ENCODE peak calls at places on chromosomes 5 and 9, in ten cellular contexts. One of them, this sample, is unnamed.

GRCh38 chr5:61301820-61302563 is 30.1 kb upstream of the ZSWIM6 start:
- DNase-seq in GM18507: no peak
- DNase-seq in RWPE1: peak
- DNase-seq in spleen: no peak
- DNase-seq in LoVo: peak
- DNase-seq in AG08396: peak
- DNase-seq in KG1: no peak
- DNase-seq in posterior vena cava: peak
- DNase-seq in lower lobe of right lung: peak
- DNase-seq in iris pigment epithelial cell: peak
- DNase-seq in this sample: no peak

GRCh38 chr9:14769235-14769580 is 46.7 kb upstream of the CER1 start:
- DNase-seq in GM18507: no peak
- DNase-seq in RWPE1: peak
- DNase-seq in spleen: no peak
- DNase-seq in LoVo: no peak
- DNase-seq in AG08396: no peak
- DNase-seq in KG1: no peak
- DNase-seq in posterior vena cava: no peak
- DNase-seq in lower lobe of right lung: no peak
- DNase-seq in iris pigment epithelial cell: peak
- DNase-seq in this sample: no peak

GRCh38 chr5:68021958-68022357 is 193.6 kb upstream of the PIK3R1 start:
- DNase-seq in GM18507: no peak
- DNase-seq in RWPE1: no peak
- DNase-seq in spleen: no peak
- DNase-seq in LoVo: no peak
- DNase-seq in AG08396: no peak
- DNase-seq in KG1: no peak
- DNase-seq in posterior vena cava: no peak
- DNase-seq in lower lobe of right lung: no peak
- DNase-seq in iris pigment epithelial cell: no peak
- DNase-seq in this sample: no peak

GRCh38 chr9:89138463-89139390 is 39.9 kb downstream of the SHC3 start:
- DNase-seq in GM18507: no peak
- DNase-seq in RWPE1: no peak
- DNase-seq in spleen: no peak
- DNase-seq in LoVo: no peak
- DNase-seq in AG08396: no peak
- DNase-seq in KG1: no peak
- DNase-seq in posterior vena cava: no peak
- DNase-seq in lower lobe of right lung: no peak
- DNase-seq in iris pigment epithelial cell: peak
- DNase-seq in this sample: no peak

GRCh38 chr5:36619012-36619635 is 12.7 kb downstream of the SLC1A3 start:
- DNase-seq in GM18507: no peak
- DNase-seq in RWPE1: no peak
- DNase-seq in spleen: no peak
- DNase-seq in LoVo: no peak
- DNase-seq in AG08396: no peak
- DNase-seq in KG1: no peak
- DNase-seq in posterior vena cava: no peak
- DNase-seq in lower lobe of right lung: no peak
- DNase-seq in iris pigment epithelial cell: no peak
- DNase-seq in this sample: no peak

GRCh38 chr5:179307006-179307800 is 38.1 kb downstream of the ADAMTS2 start:
- DNase-seq in GM18507: no peak
- DNase-seq in RWPE1: no peak
- DNase-seq in spleen: peak
- DNase-seq in LoVo: no peak
- DNase-seq in AG08396: no peak
- DNase-seq in KG1: no peak
- DNase-seq in posterior vena cava: peak
- DNase-seq in lower lobe of right lung: peak
- DNase-seq in iris pigment epithelial cell: no peak
- DNase-seq in this sample: peak

GRCh38 chr5:176816043-176816745 is 5.8 kb downstream of the UNC5A start:
- DNase-seq in GM18507: no peak
- DNase-seq in RWPE1: no peak
- DNase-seq in spleen: no peak
- DNase-seq in LoVo: no peak
- DNase-seq in AG08396: no peak
- DNase-seq in KG1: no peak
- DNase-seq in posterior vena cava: peak
- DNase-seq in lower lobe of right lung: no peak
- DNase-seq in iris pigment epithelial cell: no peak
- DNase-seq in this sample: no peak

GRCh38 chr9:116589392-116590354 is 97.4 kb upstream of the TRIM32 start:
- DNase-seq in GM18507: peak
- DNase-seq in RWPE1: no peak
- DNase-seq in spleen: no peak
- DNase-seq in LoVo: no peak
- DNase-seq in AG08396: peak
- DNase-seq in KG1: no peak
- DNase-seq in posterior vena cava: no peak
- DNase-seq in lower lobe of right lung: no peak
- DNase-seq in iris pigment epithelial cell: peak
- DNase-seq in this sample: no peak

GRCh38 chr5:141997358-141998006 is 15.3 kb downstream of the GNPDA1 start:
- DNase-seq in GM18507: no peak
- DNase-seq in RWPE1: no peak
- DNase-seq in spleen: no peak
- DNase-seq in LoVo: no peak
- DNase-seq in AG08396: no peak
- DNase-seq in KG1: no peak
- DNase-seq in posterior vena cava: no peak
- DNase-seq in lower lobe of right lung: no peak
- DNase-seq in iris pigment epithelial cell: no peak
- DNase-seq in this sample: no peak

GRCh38 chr5:56259002-56259511 is 25.9 kb upstream of the ANKRD55 start:
- DNase-seq in GM18507: no peak
- DNase-seq in RWPE1: peak
- DNase-seq in spleen: no peak
- DNase-seq in LoVo: no peak
- DNase-seq in AG08396: peak
- DNase-seq in KG1: no peak
- DNase-seq in posterior vena cava: no peak
- DNase-seq in lower lobe of right lung: no peak
- DNase-seq in iris pigment epithelial cell: peak
- DNase-seq in this sample: no peak

GRCh38 chr9:83520292-83520691 is 17.9 kb downstream of the FRMD3 start:
- DNase-seq in GM18507: no peak
- DNase-seq in RWPE1: no peak
- DNase-seq in spleen: no peak
- DNase-seq in LoVo: no peak
- DNase-seq in AG08396: no peak
- DNase-seq in KG1: no peak
- DNase-seq in posterior vena cava: no peak
- DNase-seq in lower lobe of right lung: no peak
- DNase-seq in iris pigment epithelial cell: no peak
- DNase-seq in this sample: no peak

GRCh38 chr9:4740373-4740622 is 704 bp downstream of the AK3 start:
- DNase-seq in GM18507: no peak
- DNase-seq in RWPE1: no peak
- DNase-seq in spleen: no peak
- DNase-seq in LoVo: peak
- DNase-seq in AG08396: no peak
- DNase-seq in KG1: no peak
- DNase-seq in posterior vena cava: no peak
- DNase-seq in lower lobe of right lung: no peak
- DNase-seq in iris pigment epithelial cell: peak
- DNase-seq in this sample: no peak

GRCh38 chr5:76867827-76868693 is 18.2 kb downstream of the S100Z start:
- DNase-seq in GM18507: peak
- DNase-seq in RWPE1: peak
- DNase-seq in spleen: no peak
- DNase-seq in LoVo: peak
- DNase-seq in AG08396: peak
- DNase-seq in KG1: no peak
- DNase-seq in posterior vena cava: no peak
- DNase-seq in lower lobe of right lung: no peak
- DNase-seq in iris pigment epithelial cell: peak
- DNase-seq in this sample: peak

GRCh38 chr5:110031402-110032140 is 341.8 kb downstream of the MAN2A1 start:
- DNase-seq in GM18507: no peak
- DNase-seq in RWPE1: no peak
- DNase-seq in spleen: no peak
- DNase-seq in LoVo: no peak
- DNase-seq in AG08396: no peak
- DNase-seq in KG1: no peak
- DNase-seq in posterior vena cava: no peak
- DNase-seq in lower lobe of right lung: no peak
- DNase-seq in iris pigment epithelial cell: no peak
- DNase-seq in this sample: no peak

GRCh38 chr9:106830527-106831140 is 32.3 kb upstream of the ZNF462 start:
- DNase-seq in GM18507: no peak
- DNase-seq in RWPE1: no peak
- DNase-seq in spleen: no peak
- DNase-seq in LoVo: no peak
- DNase-seq in AG08396: no peak
- DNase-seq in KG1: peak
- DNase-seq in posterior vena cava: no peak
- DNase-seq in lower lobe of right lung: no peak
- DNase-seq in iris pigment epithelial cell: no peak
- DNase-seq in this sample: no peak

GRCh38 chr5:158640581-158640980 is 459.1 kb downstream of the EBF1 start:
- DNase-seq in GM18507: no peak
- DNase-seq in RWPE1: peak
- DNase-seq in spleen: no peak
- DNase-seq in LoVo: no peak
- DNase-seq in AG08396: no peak
- DNase-seq in KG1: no peak
- DNase-seq in posterior vena cava: no peak
- DNase-seq in lower lobe of right lung: no peak
- DNase-seq in iris pigment epithelial cell: peak
- DNase-seq in this sample: no peak

GRCh38 chr9:109887079-109887478 is 107.1 kb downstream of the PALM2AKAP2 start:
- DNase-seq in GM18507: no peak
- DNase-seq in RWPE1: peak
- DNase-seq in spleen: no peak
- DNase-seq in LoVo: no peak
- DNase-seq in AG08396: no peak
- DNase-seq in KG1: no peak
- DNase-seq in posterior vena cava: no peak
- DNase-seq in lower lobe of right lung: no peak
- DNase-seq in iris pigment epithelial cell: peak
- DNase-seq in this sample: no peak

GRCh38 chr5:126368239-126368812 is 54.9 kb upstream of the GRAMD2B start:
- DNase-seq in GM18507: no peak
- DNase-seq in RWPE1: peak
- DNase-seq in spleen: no peak
- DNase-seq in LoVo: no peak
- DNase-seq in AG08396: no peak
- DNase-seq in KG1: no peak
- DNase-seq in posterior vena cava: no peak
- DNase-seq in lower lobe of right lung: no peak
- DNase-seq in iris pigment epithelial cell: no peak
- DNase-seq in this sample: no peak

GRCh38 chr5:176675676-176676360 is 28.5 kb downstream of the TSPAN17 start:
- DNase-seq in GM18507: no peak
- DNase-seq in RWPE1: peak
- DNase-seq in spleen: no peak
- DNase-seq in LoVo: peak
- DNase-seq in AG08396: peak
- DNase-seq in KG1: no peak
- DNase-seq in posterior vena cava: no peak
- DNase-seq in lower lobe of right lung: no peak
- DNase-seq in iris pigment epithelial cell: peak
- DNase-seq in this sample: no peak

GRCh38 chr5:166088389-166089039 is 2202.9 kb upstream of the WWC1 start:
- DNase-seq in GM18507: no peak
- DNase-seq in RWPE1: no peak
- DNase-seq in spleen: no peak
- DNase-seq in LoVo: no peak
- DNase-seq in AG08396: no peak
- DNase-seq in KG1: no peak
- DNase-seq in posterior vena cava: no peak
- DNase-seq in lower lobe of right lung: no peak
- DNase-seq in iris pigment epithelial cell: no peak
- DNase-seq in this sample: no peak

GRCh38 chr5:132487095-132487428 is 3.5 kb downstream of the IRF1 start:
- DNase-seq in GM18507: no peak
- DNase-seq in RWPE1: no peak
- DNase-seq in spleen: no peak
- DNase-seq in LoVo: no peak
- DNase-seq in AG08396: no peak
- DNase-seq in KG1: no peak
- DNase-seq in posterior vena cava: peak
- DNase-seq in lower lobe of right lung: no peak
- DNase-seq in iris pigment epithelial cell: no peak
- DNase-seq in this sample: peak

This sample was measured in sciatic nerve.